ENCODE peak calls at places on chromosomes 3 and 15, in seven cellular contexts. One of them, this sample, is unnamed.

GRCh38 chr3:112640333-112640863 is 545 bp downstream of the CCDC80 start:
- DNase-seq in fibroblast of the aortic adventitia: peak
- DNase-seq in mesothelial cell of epicardium: no peak
- DNase-seq in right lobe of liver: no peak
- DNase-seq in AG10803: peak
- DNase-seq in CD8-positive, alpha-beta T cell: no peak
- DNase-seq in choroid plexus epithelial cell: peak
- DNase-seq in this sample: peak

GRCh38 chr3:86269364-86270155 is 721.4 kb downstream of the VGLL3 start:
- DNase-seq in mesothelial cell of epicardium: no peak
- DNase-seq in CD8-positive, alpha-beta T cell: no peak
- DNase-seq in choroid plexus epithelial cell: no peak
- DNase-seq in right lobe of liver: no peak
- DNase-seq in AG10803: no peak
- DNase-seq in fibroblast of the aortic adventitia: no peak
- DNase-seq in this sample: no peak

GRCh38 chr3:186044427-186044826 is 64.5 kb downstream of the ETV5 start:
- DNase-seq in right lobe of liver: no peak
- DNase-seq in CD8-positive, alpha-beta T cell: no peak
- DNase-seq in fibroblast of the aortic adventitia: no peak
- DNase-seq in mesothelial cell of epicardium: no peak
- DNase-seq in AG10803: no peak
- DNase-seq in choroid plexus epithelial cell: no peak
- DNase-seq in this sample: no peak

GRCh38 chr15:33200903-33201302 is 6.4 kb upstream of the FMN1 start:
- DNase-seq in right lobe of liver: no peak
- DNase-seq in fibroblast of the aortic adventitia: no peak
- DNase-seq in AG10803: no peak
- DNase-seq in mesothelial cell of epicardium: no peak
- DNase-seq in CD8-positive, alpha-beta T cell: no peak
- DNase-seq in choroid plexus epithelial cell: no peak
- DNase-seq in this sample: no peak

GRCh38 chr3:150216041-150216811 is 191.9 kb upstream of the TSC22D2 start:
- DNase-seq in mesothelial cell of epicardium: no peak
- DNase-seq in choroid plexus epithelial cell: peak
- DNase-seq in right lobe of liver: no peak
- DNase-seq in AG10803: peak
- DNase-seq in CD8-positive, alpha-beta T cell: no peak
- DNase-seq in fibroblast of the aortic adventitia: peak
- DNase-seq in this sample: peak

GRCh38 chr3:8341853-8342252 is 159.8 kb upstream of the LMCD1 start:
- DNase-seq in AG10803: no peak
- DNase-seq in choroid plexus epithelial cell: no peak
- DNase-seq in right lobe of liver: no peak
- DNase-seq in CD8-positive, alpha-beta T cell: no peak
- DNase-seq in mesothelial cell of epicardium: no peak
- DNase-seq in fibroblast of the aortic adventitia: no peak
- DNase-seq in this sample: no peak

GRCh38 chr3:8709801-8710524 is 23.6 kb upstream of the CAV3 start:
- DNase-seq in choroid plexus epithelial cell: no peak
- DNase-seq in fibroblast of the aortic adventitia: no peak
- DNase-seq in AG10803: no peak
- DNase-seq in mesothelial cell of epicardium: no peak
- DNase-seq in CD8-positive, alpha-beta T cell: no peak
- DNase-seq in right lobe of liver: no peak
- DNase-seq in this sample: no peak

GRCh38 chr3:4570840-4571621 is 77.9 kb downstream of the ITPR1 start:
- DNase-seq in choroid plexus epithelial cell: no peak
- DNase-seq in mesothelial cell of epicardium: no peak
- DNase-seq in CD8-positive, alpha-beta T cell: no peak
- DNase-seq in fibroblast of the aortic adventitia: no peak
- DNase-seq in right lobe of liver: no peak
- DNase-seq in AG10803: no peak
- DNase-seq in this sample: no peak

GRCh38 chr3:126134219-126134975 is 46.0 kb downstream of the ALDH1L1 start:
- DNase-seq in CD8-positive, alpha-beta T cell: no peak
- DNase-seq in fibroblast of the aortic adventitia: peak
- DNase-seq in right lobe of liver: peak
- DNase-seq in AG10803: peak
- DNase-seq in mesothelial cell of epicardium: peak
- DNase-seq in choroid plexus epithelial cell: peak
- DNase-seq in this sample: peak

GRCh38 chr15:99954361-99955180 is 221.3 kb upstream of the LYSMD4 start:
- DNase-seq in mesothelial cell of epicardium: peak
- DNase-seq in right lobe of liver: no peak
- DNase-seq in AG10803: no peak
- DNase-seq in fibroblast of the aortic adventitia: no peak
- DNase-seq in choroid plexus epithelial cell: peak
- DNase-seq in CD8-positive, alpha-beta T cell: no peak
- DNase-seq in this sample: peak

DNA sequence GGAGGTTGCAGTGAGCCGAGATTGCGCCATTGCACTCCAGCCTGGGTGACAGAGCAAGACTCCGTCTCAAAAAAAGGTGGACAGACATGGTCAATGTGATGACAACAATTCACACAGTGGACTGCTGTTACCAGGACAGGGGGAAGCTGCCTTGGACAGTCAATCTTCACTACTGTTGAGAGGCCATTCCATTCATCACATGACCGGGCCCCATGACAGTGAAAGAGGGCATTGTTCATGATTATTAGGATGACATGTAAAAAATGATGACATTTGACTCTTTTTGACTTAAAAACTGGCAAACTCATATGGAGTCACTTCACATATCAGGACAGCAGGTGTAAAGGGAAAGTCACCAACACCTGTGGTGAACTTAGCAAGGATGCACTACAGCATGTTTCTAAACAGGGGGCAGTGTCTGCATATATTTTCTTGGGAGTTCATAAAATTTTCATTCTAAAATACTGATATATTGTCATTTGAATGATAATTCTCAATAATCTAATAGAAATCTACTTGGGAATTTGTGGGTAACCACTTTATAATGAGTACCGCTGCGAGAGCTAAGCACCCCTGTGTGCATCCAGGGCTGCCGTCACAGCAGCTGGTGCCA is 34.2 kb upstream of the LDHAL6B start:
- DNase-seq in CD8-positive, alpha-beta T cell: no peak
- DNase-seq in AG10803: no peak
- DNase-seq in right lobe of liver: no peak
- DNase-seq in choroid plexus epithelial cell: no peak
- DNase-seq in mesothelial cell of epicardium: no peak
- DNase-seq in fibroblast of the aortic adventitia: no peak
- DNase-seq in this sample: no peak
- TF ChIP-seq CTCF in CD8-positive, alpha-beta T cell: no peak
- TF ChIP-seq CTCF in AG10803: no peak
- TF ChIP-seq CTCF in right lobe of liver: no peak
- TF ChIP-seq CTCF in choroid plexus epithelial cell: peak
- TF ChIP-seq CTCF in mesothelial cell of epicardium: no peak
- TF ChIP-seq CTCF in fibroblast of the aortic adventitia: peak
- TF ChIP-seq CTCF in this sample: peak

GRCh38 chr15:43775411-43775965 is 1.3 kb downstream of the ELL3 start:
- DNase-seq in CD8-positive, alpha-beta T cell: no peak
- DNase-seq in mesothelial cell of epicardium: no peak
- DNase-seq in AG10803: peak
- DNase-seq in right lobe of liver: peak
- DNase-seq in fibroblast of the aortic adventitia: peak
- DNase-seq in choroid plexus epithelial cell: no peak
- DNase-seq in this sample: peak
- TF ChIP-seq CTCF in CD8-positive, alpha-beta T cell: no peak
- TF ChIP-seq CTCF in mesothelial cell of epicardium: no peak
- TF ChIP-seq CTCF in AG10803: peak
- TF ChIP-seq CTCF in right lobe of liver: peak
- TF ChIP-seq CTCF in fibroblast of the aortic adventitia: no peak
- TF ChIP-seq CTCF in choroid plexus epithelial cell: peak
- TF ChIP-seq CTCF in this sample: peak

GRCh38 chr15:35912196-35912595 is 366.2 kb upstream of the DPH6 start:
- DNase-seq in fibroblast of the aortic adventitia: peak
- DNase-seq in right lobe of liver: no peak
- DNase-seq in choroid plexus epithelial cell: peak
- DNase-seq in mesothelial cell of epicardium: no peak
- DNase-seq in AG10803: peak
- DNase-seq in CD8-positive, alpha-beta T cell: no peak
- DNase-seq in this sample: peak
- TF ChIP-seq CTCF in fibroblast of the aortic adventitia: peak
- TF ChIP-seq CTCF in right lobe of liver: peak
- TF ChIP-seq CTCF in choroid plexus epithelial cell: peak
- TF ChIP-seq CTCF in mesothelial cell of epicardium: no peak
- TF ChIP-seq CTCF in AG10803: peak
- TF ChIP-seq CTCF in CD8-positive, alpha-beta T cell: no peak
- TF ChIP-seq CTCF in this sample: peak

GRCh38 chr15:52788099-52788986 is 1.8 kb downstream of the ONECUT1 start:
- DNase-seq in CD8-positive, alpha-beta T cell: no peak
- DNase-seq in AG10803: no peak
- DNase-seq in fibroblast of the aortic adventitia: no peak
- DNase-seq in right lobe of liver: no peak
- DNase-seq in mesothelial cell of epicardium: no peak
- DNase-seq in choroid plexus epithelial cell: no peak
- DNase-seq in this sample: no peak

GRCh38 chr15:52789008-52789600 is 1.0 kb downstream of the ONECUT1 start:
- DNase-seq in fibroblast of the aortic adventitia: no peak
- DNase-seq in choroid plexus epithelial cell: no peak
- DNase-seq in CD8-positive, alpha-beta T cell: no peak
- DNase-seq in AG10803: no peak
- DNase-seq in mesothelial cell of epicardium: no peak
- DNase-seq in right lobe of liver: no peak
- DNase-seq in this sample: no peak

GRCh38 chr15:52790941-52791751 is 1.0 kb upstream of the ONECUT1 start:
- DNase-seq in AG10803: no peak
- DNase-seq in right lobe of liver: peak
- DNase-seq in fibroblast of the aortic adventitia: no peak
- DNase-seq in CD8-positive, alpha-beta T cell: no peak
- DNase-seq in mesothelial cell of epicardium: no peak
- DNase-seq in choroid plexus epithelial cell: no peak
- DNase-seq in this sample: no peak

GRCh38 chr15:52790166-52790708 is at the start of gene ONECUT1:
- DNase-seq in right lobe of liver: peak
- DNase-seq in choroid plexus epithelial cell: peak
- DNase-seq in AG10803: peak
- DNase-seq in mesothelial cell of epicardium: peak
- DNase-seq in fibroblast of the aortic adventitia: peak
- DNase-seq in CD8-positive, alpha-beta T cell: no peak
- DNase-seq in this sample: peak

DNA sequence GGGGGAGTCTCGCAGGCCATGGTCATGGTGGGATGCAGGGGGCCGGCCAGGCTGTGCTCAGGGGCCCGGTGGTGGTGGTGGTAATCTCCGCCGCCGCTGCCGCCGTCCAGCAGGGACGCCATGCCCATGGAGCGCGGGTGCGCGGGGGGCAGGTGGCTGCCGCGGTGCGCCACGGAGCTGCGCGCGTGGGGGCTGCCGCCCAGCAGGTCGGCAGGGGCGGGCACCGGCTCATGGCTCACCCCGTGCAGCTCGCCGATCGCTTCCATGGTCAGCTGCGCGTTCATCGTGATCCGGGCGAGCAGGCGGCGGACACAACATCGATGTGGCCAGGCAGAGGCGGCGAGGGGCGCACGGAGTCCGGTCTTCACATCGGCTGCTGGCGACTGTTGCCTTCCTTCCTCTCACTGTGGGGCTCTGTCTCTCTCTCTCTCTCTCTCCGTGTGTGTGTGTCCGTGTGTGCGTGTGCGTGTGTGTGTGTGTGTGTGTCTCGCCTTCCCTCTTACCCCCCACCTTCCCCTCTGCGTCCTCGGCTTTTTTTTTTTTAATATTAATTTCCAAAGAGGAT is 453 bp downstream of the ONECUT1 start:
- DNase-seq in right lobe of liver: peak
- DNase-seq in AG10803: no peak
- DNase-seq in CD8-positive, alpha-beta T cell: no peak
- DNase-seq in choroid plexus epithelial cell: peak
- DNase-seq in mesothelial cell of epicardium: no peak
- DNase-seq in fibroblast of the aortic adventitia: peak
- DNase-seq in this sample: peak
- TF ChIP-seq CTCF in right lobe of liver: no peak
- TF ChIP-seq CTCF in AG10803: no peak
- TF ChIP-seq CTCF in CD8-positive, alpha-beta T cell: no peak
- TF ChIP-seq CTCF in choroid plexus epithelial cell: no peak
- TF ChIP-seq CTCF in mesothelial cell of epicardium: no peak
- TF ChIP-seq CTCF in fibroblast of the aortic adventitia: no peak
- TF ChIP-seq CTCF in this sample: no peak

GRCh38 chr15:90716976-90717821 is at the start of gene BLM:
- DNase-seq in mesothelial cell of epicardium: peak
- DNase-seq in AG10803: peak
- DNase-seq in right lobe of liver: peak
- DNase-seq in CD8-positive, alpha-beta T cell: peak
- DNase-seq in choroid plexus epithelial cell: peak
- DNase-seq in fibroblast of the aortic adventitia: peak
- DNase-seq in this sample: peak
- TF ChIP-seq CTCF in mesothelial cell of epicardium: no peak
- TF ChIP-seq CTCF in AG10803: peak
- TF ChIP-seq CTCF in right lobe of liver: peak
- TF ChIP-seq CTCF in CD8-positive, alpha-beta T cell: peak
- TF ChIP-seq CTCF in choroid plexus epithelial cell: peak
- TF ChIP-seq CTCF in fibroblast of the aortic adventitia: peak
- TF ChIP-seq CTCF in this sample: peak

GRCh38 chr3:79019137-79019923 is 748.5 kb downstream of the ROBO1 start:
- DNase-seq in AG10803: peak
- DNase-seq in CD8-positive, alpha-beta T cell: no peak
- DNase-seq in mesothelial cell of epicardium: peak
- DNase-seq in right lobe of liver: peak
- DNase-seq in fibroblast of the aortic adventitia: peak
- DNase-seq in choroid plexus epithelial cell: peak
- DNase-seq in this sample: peak

GRCh38 chr3:79019924-79020173 is 747.9 kb downstream of the ROBO1 start:
- DNase-seq in right lobe of liver: no peak
- DNase-seq in AG10803: no peak
- DNase-seq in fibroblast of the aortic adventitia: no peak
- DNase-seq in mesothelial cell of epicardium: no peak
- DNase-seq in CD8-positive, alpha-beta T cell: no peak
- DNase-seq in choroid plexus epithelial cell: no peak
- DNase-seq in this sample: no peak

GRCh38 chr3:79015854-79016253 is 751.9 kb downstream of the ROBO1 start:
- DNase-seq in choroid plexus epithelial cell: no peak
- DNase-seq in CD8-positive, alpha-beta T cell: no peak
- DNase-seq in mesothelial cell of epicardium: no peak
- DNase-seq in AG10803: no peak
- DNase-seq in right lobe of liver: no peak
- DNase-seq in fibroblast of the aortic adventitia: no peak
- DNase-seq in this sample: no peak

GRCh38 chr3:79016587-79017380 is 751.0 kb downstream of the ROBO1 start:
- DNase-seq in mesothelial cell of epicardium: no peak
- DNase-seq in AG10803: peak
- DNase-seq in right lobe of liver: no peak
- DNase-seq in CD8-positive, alpha-beta T cell: no peak
- DNase-seq in fibroblast of the aortic adventitia: no peak
- DNase-seq in choroid plexus epithelial cell: peak
- DNase-seq in this sample: no peak

GRCh38 chr3:79018671-79019136 is 749.1 kb downstream of the ROBO1 start:
- DNase-seq in fibroblast of the aortic adventitia: peak
- DNase-seq in AG10803: peak
- DNase-seq in mesothelial cell of epicardium: peak
- DNase-seq in CD8-positive, alpha-beta T cell: no peak
- DNase-seq in choroid plexus epithelial cell: peak
- DNase-seq in right lobe of liver: peak
- DNase-seq in this sample: peak
- TF ChIP-seq CTCF in fibroblast of the aortic adventitia: no peak
- TF ChIP-seq CTCF in AG10803: peak
- TF ChIP-seq CTCF in mesothelial cell of epicardium: no peak
- TF ChIP-seq CTCF in CD8-positive, alpha-beta T cell: no peak
- TF ChIP-seq CTCF in choroid plexus epithelial cell: peak
- TF ChIP-seq CTCF in right lobe of liver: no peak
- TF ChIP-seq CTCF in this sample: no peak